ENCODE peak calls at places on chromosome 3, in nine cellular contexts. D, L, V, F, E, R, N, G and B are unnamed samples.

GRCh38 chr3:131075632-131076328 is 49.1 kb downstream of the NEK11 start:
- DNase-seq in N (no peak), G (no peak), R (no peak), L (no peak), D (no peak), V (no peak), F (no peak), E (no peak), B (no peak)

GRCh38 chr3:151538706-151539403 is 78.0 kb upstream of the IGSF10 start:
- DNase-seq in R (peak), V (no peak), G (no peak), D (no peak), F (peak), E (no peak), L (no peak), N (no peak), B (no peak)

GRCh38 chr3:192816274-192816853 is 89.0 kb upstream of the FGF12 start:
- DNase-seq in F (peak), G (peak), D (no peak), R (no peak), V (peak), L (no peak), E (peak), N (no peak), B (no peak)

GRCh38 chr3:10194328-10195071 is 29.8 kb downstream of the IRAK2 start:
- DNase-seq in V (no peak), D (peak), E (no peak), R (peak), L (no peak), N (no peak), G (no peak), F (no peak), B (peak)

GRCh38 chr3:172305552-172305951 is 142.7 kb downstream of the GHSR start:
- DNase-seq in N (no peak), D (no peak), F (peak), G (no peak), V (peak), R (no peak), E (peak), L (no peak), B (no peak)

GRCh38 chr3:139797724-139798343 is 120.1 kb upstream of the NMNAT3 start:
- DNase-seq in L (no peak), R (no peak), V (no peak), D (peak), F (peak), N (no peak), G (peak), E (peak), B (no peak)

GRCh38 chr3:66386011-66386924 is 114.6 kb downstream of the LRIG1 start:
- DNase-seq in D (no peak), R (no peak), G (no peak), V (no peak), L (no peak), N (no peak), F (no peak), E (no peak), B (no peak)

GRCh38 chr3:107283948-107284347 is 93.3 kb upstream of the CCDC54 start:
- DNase-seq in V (no peak), G (no peak), N (no peak), F (no peak), R (no peak), E (peak), L (no peak), D (no peak), B (no peak)

GRCh38 chr3:39146083-39146501 is 7.3 kb downstream of the CSRNP1 start:
- DNase-seq in D (peak), G (no peak), E (peak), F (no peak), N (no peak), L (no peak), V (no peak), R (no peak), B (no peak)

GRCh38 chr3:109803274-109803673 is 465.9 kb upstream of the DPPA4 start:
- DNase-seq in L (no peak), F (no peak), E (peak), D (no peak), R (no peak), N (no peak), V (no peak), G (no peak), B (no peak)

GRCh38 chr3:27721717-27722564 is at the start of gene EOMES:
- DNase-seq in L (no peak), D (peak), E (peak), R (no peak), F (no peak), G (peak), N (peak), V (peak), B (peak)

GRCh38 chr3:128247841-128248240 is 94.6 kb downstream of the EEFSEC start:
- DNase-seq in V (no peak), L (no peak), N (no peak), G (no peak), E (no peak), F (no peak), R (no peak), D (no peak), B (no peak)

GRCh38 chr3:176469694-176470205 is 727.5 kb downstream of the TBL1XR1 start:
- DNase-seq in V (peak), R (no peak), N (no peak), D (no peak), E (no peak), G (no peak), F (no peak), L (no peak), B (no peak)

GRCh38 chr3:108131105-108131794 is 40.4 kb upstream of the CD47 start:
- DNase-seq in F (peak), D (no peak), R (no peak), E (peak), N (no peak), L (no peak), V (no peak), G (no peak), B (no peak)

GRCh38 chr3:115100172-115100571 is 46.9 kb downstream of the ZBTB20 start:
- DNase-seq in V (peak), L (no peak), R (no peak), E (peak), F (peak), G (peak), D (no peak), N (no peak), B (no peak)

GRCh38 chr3:197339841-197340520 is 41.6 kb upstream of the DLG1 start:
- DNase-seq in E (peak), N (no peak), G (peak), V (peak), D (peak), L (no peak), R (no peak), F (peak), B (peak)

GRCh38 chr3:191238321-191238817 is 39.3 kb downstream of the OSTN start:
- DNase-seq in D (no peak), N (no peak), F (peak), G (no peak), L (no peak), R (no peak), V (peak), E (peak), B (no peak)

GRCh38 chr3:122626515-122627180 is 49.2 kb downstream of the PARP15 start:
- DNase-seq in V (no peak), N (no peak), D (no peak), E (no peak), F (no peak), R (no peak), L (no peak), G (no peak), B (no peak)

GRCh38 chr3:123244128-123244527 is 42.4 kb downstream of the SEC22A start:
- DNase-seq in R (no peak), D (no peak), G (peak), N (no peak), E (no peak), V (no peak), F (no peak), L (no peak), B (no peak)

GRCh38 chr3:183508818-183509217 is 46.7 kb downstream of the KLHL6 start:
- DNase-seq in R (no peak), G (no peak), V (no peak), E (no peak), N (no peak), L (no peak), F (no peak), D (no peak), B (no peak)

GRCh38 chr3:183517656-183518055 is 37.9 kb downstream of the KLHL6 start:
- DNase-seq in E (no peak), R (no peak), V (no peak), N (no peak), L (no peak), D (no peak), F (no peak), G (no peak), B (no peak)

GRCh38 chr3:183514048-183514447 is 41.5 kb downstream of the KLHL6 start:
- DNase-seq in L (no peak), E (no peak), N (no peak), R (no peak), V (no peak), G (no peak), D (no peak), F (no peak), B (no peak)

GRCh38 chr3:183515968-183516851 is 39.3 kb downstream of the KLHL6 start:
- DNase-seq in E (no peak), L (no peak), G (no peak), F (no peak), D (no peak), R (no peak), V (no peak), N (no peak), B (no peak)

DNA sequence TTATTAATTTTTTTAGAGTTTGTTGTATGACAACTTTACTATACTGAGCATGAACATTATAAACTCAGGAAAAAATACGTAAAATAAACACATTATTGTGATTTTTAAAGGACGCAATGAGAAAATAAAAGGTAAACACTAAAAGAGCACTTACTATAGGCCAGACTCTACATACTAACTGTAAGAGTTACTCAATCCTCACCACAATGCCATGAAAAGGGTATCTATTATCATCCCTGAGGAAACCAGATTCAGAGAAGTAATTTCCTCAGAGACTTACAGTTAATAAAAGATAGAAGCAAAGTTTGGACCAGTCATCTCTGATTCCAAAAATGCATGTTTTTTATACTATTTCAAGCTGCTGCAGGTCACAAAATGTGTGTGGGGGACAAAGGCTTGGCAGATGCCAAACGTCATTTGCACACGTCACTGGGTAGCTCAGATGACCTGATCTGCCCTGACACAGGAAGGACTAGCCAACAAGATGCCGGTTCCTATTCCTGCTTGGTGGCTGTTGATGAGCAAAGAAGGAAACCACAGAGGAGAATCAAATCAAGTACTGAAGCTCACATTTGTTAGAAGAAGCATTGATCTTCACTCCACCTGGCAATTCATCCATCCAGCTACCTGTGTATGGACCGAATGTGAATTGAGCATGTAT is 42.3 kb downstream of the KLHL6 start:
- DNase-seq in R (no peak), D (no peak), G (no peak), L (no peak), E (no peak), F (no peak), V (no peak), N (no peak), B (no peak)
- H3K4me3 ChIP-seq in R (no peak), D (no peak), G (no peak), L (no peak), E (no peak), F (no peak), V (no peak), N (no peak), B (no peak)

GRCh38 chr3:112127522-112128494 is 5.2 kb downstream of the GCSAM start:
- DNase-seq in R (no peak), G (no peak), F (no peak), V (no peak), N (no peak), L (no peak), E (no peak), D (no peak), B (no peak)
- H3K4me3 ChIP-seq in R (no peak), G (no peak), F (no peak), V (no peak), N (no peak), L (peak), E (no peak), D (no peak), B (no peak)

GRCh38 chr3:105863608-105864007 is 5.2 kb downstream of the CBLB start:
- DNase-seq in L (no peak), N (no peak), F (no peak), G (no peak), V (no peak), E (no peak), R (no peak), D (no peak), B (no peak)
- H3K4me3 ChIP-seq in L (peak), N (no peak), F (no peak), G (no peak), V (no peak), E (no peak), R (no peak), D (no peak), B (no peak)

DNA sequence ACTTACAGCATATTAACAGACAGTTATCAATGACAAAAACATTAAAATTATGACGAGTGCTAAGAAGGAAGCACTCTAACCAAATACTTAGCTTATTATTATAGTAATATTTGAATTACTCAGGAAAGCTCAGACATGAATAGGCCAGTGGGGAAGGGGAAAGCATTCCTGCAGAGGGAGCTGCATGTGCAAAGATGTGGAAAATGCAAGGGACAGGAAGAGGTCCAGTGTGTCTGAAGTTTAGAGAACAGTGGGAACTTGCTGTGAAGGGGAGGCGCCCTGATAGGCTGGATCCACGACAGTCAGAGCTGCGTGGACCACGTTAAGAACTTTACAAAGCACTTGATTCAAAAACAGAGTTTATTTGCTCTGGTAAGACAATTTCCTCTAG is 1.2 kb upstream of the SPICE1 start:
- DNase-seq in V (peak), E (no peak), D (peak), G (peak), N (no peak), R (no peak), L (no peak), F (no peak), B (no peak)
- H3K4me3 ChIP-seq in V (peak), E (no peak), D (no peak), G (peak), N (peak), R (no peak), L (peak), F (no peak), B (peak)

DNA sequence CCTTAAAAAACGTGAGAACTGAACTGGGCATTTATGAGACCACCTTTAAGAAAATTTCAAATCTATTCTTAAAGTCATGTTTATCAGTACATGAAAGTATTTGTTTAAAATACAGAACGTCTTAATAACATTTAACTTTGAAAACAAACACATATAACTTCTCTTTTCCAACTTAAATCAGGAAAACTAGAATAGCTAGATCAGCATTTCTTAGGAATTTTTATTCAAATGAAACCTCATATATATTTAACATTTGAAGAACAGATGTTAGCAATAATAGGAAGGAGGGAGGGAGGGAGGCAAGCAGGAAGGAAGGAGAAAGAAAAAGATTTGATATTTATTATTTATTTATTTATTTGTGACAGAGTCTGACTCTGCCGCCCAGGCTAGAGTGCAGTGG is 120.2 kb downstream of the NR1I2 start:
- DNase-seq in D (no peak), R (no peak), E (no peak), L (no peak), F (no peak), V (no peak), G (no peak), N (no peak), B (no peak)
- H3K4me3 ChIP-seq in D (no peak), R (no peak), E (no peak), L (no peak), F (no peak), V (no peak), G (no peak), N (no peak), B (no peak)

GRCh38 chr3:57163751-57164150 is 1.4 kb downstream of the IL17RD start:
- DNase-seq in D (no peak), E (no peak), L (no peak), V (no peak), G (no peak), R (no peak), N (no peak), F (no peak), B (no peak)
- H3K4me3 ChIP-seq in D (no peak), E (no peak), L (peak), V (peak), G (no peak), R (peak), N (peak), F (no peak), B (peak)

GRCh38 chr3:54243960-54244359 is 121.6 kb downstream of the CACNA2D3 start:
- DNase-seq in R (no peak), L (no peak), N (no peak), E (no peak), F (no peak), V (no peak), D (no peak), G (no peak), B (no peak)
- H3K4me3 ChIP-seq in R (no peak), L (no peak), N (peak), E (no peak), F (no peak), V (peak), D (no peak), G (peak), B (peak)